ENCODE peak calls at places on chromosomes 13 and 19, in nine cellular contexts. J, Y, X, C, P, O, R, N and F are unnamed samples.
A peak's percentile ranks its signal among the peaks of the same experiment; 100 is the strongest.

GRCh38 chr19:46466536-46467199 is 4.7 kb downstream of the PNMA8A start:
- DNase-seq in C (no peak), X (no peak), R (no peak), N (no peak), P (no peak), Y (no peak), J (peak; percentile 76), O (peak; percentile 92), F (peak; percentile 62)

GRCh38 chr13:27004389-27004788 is 167.2 kb downstream of the USP12 start:
- DNase-seq in R (no peak), O (peak; percentile 19), Y (no peak), X (no peak), J (peak; percentile 29), N (no peak), P (no peak), C (no peak), F (no peak)

GRCh38 chr19:18662972-18663732 is 20.3 kb upstream of the CRTC1 start:
- DNase-seq in N (no peak), P (no peak), X (no peak), O (no peak), C (no peak), J (no peak), R (no peak), Y (no peak), F (no peak)

GRCh38 chr13:98384739-98385138 is 192.2 kb downstream of the STK24 start:
- DNase-seq in O (peak; percentile 63), X (no peak), N (no peak), Y (no peak), P (no peak), C (no peak), J (no peak), R (no peak), F (no peak)

GRCh38 chr13:21703846-21704245 is 33.0 kb downstream of the FGF9 start:
- DNase-seq in Y (no peak), X (no peak), J (no peak), N (no peak), C (no peak), P (no peak), O (no peak), R (no peak), F (no peak)

GRCh38 chr13:79637086-79637763 is 156.3 kb downstream of the NDFIP2 start:
- DNase-seq in X (no peak), O (no peak), J (no peak), P (no peak), R (peak; percentile 38), N (peak; percentile 36), Y (no peak), C (no peak), F (peak; percentile 76)

GRCh38 chr13:36395280-36395679 is 37.0 kb upstream of the CCNA1 start:
- DNase-seq in Y (no peak), O (peak; percentile 66), P (no peak), R (no peak), C (no peak), J (no peak), X (no peak), N (no peak), F (no peak)

GRCh38 chr19:40809358-40810086 is 10.5 kb downstream of the EGLN2 start:
- DNase-seq in J (no peak), R (no peak), C (no peak), P (no peak), X (no peak), Y (no peak), O (no peak), N (no peak), F (no peak)

GRCh38 chr19:14830702-14831101 is 4.3 kb downstream of the OR7A5 start:
- DNase-seq in P (no peak), R (no peak), J (no peak), X (no peak), C (no peak), O (no peak), Y (no peak), N (no peak), F (no peak)

DNA sequence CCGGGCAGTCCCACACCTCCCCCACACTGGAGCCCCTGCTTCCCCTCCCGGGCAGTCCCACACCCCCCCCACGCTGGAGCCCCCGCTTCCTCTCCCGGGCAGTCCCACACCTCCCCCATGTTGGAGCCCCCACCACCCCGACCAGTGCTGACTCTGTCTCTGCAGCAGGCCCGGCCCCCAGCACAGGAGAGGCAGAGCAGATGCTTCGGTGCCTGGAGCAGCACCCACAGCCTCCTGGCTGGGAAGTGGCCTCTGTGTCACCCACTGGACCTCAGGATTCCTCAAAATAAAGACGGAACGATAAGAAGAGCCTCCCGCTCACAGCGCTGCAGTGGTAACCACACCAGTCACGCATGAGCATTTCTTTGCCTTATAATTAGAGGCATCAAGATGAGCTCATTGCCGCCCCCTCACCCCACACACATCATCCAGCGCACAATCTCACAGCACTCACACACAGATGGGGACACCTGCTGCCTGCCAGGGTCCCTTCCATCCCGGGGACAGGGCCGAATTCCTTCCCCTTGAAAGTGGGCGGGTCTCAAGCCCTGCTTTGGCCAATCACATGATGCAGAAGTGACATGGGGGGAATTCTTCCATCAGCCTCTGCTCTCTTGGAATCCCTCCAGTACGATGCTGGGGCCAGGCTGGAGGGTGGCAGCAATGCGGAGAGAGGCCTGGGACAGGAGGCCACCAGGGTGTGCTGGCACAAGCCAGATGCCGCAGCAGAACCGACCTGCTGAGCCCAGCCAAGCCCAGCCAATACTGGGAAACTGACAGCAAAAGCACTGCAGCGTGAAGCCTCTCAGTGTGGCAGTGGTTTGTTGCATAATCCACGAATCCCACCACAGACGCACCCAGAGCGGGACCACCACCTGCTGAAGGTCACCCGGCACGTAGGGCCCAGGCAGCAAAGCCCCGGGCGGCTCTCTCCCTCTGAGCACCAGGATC is 16.1 kb downstream of the PIP5K1C start:
- DNase-seq in P (no peak), C (no peak), N (no peak), J (no peak), R (no peak), X (no peak), Y (no peak), O (peak; percentile 31), F (no peak)
- TF ChIP-seq POLR2A in P (no peak), C (no peak), N (no peak), J (no peak), R (no peak), X (no peak), Y (no peak), O (no peak), F (no peak)

GRCh38 chr19:9116547-9116946 is 984 bp upstream of the OR7G1 start:
- DNase-seq in P (no peak), C (no peak), R (no peak), O (no peak), Y (no peak), J (no peak), X (no peak), N (no peak), F (no peak)
- TF ChIP-seq CTCF in P (no peak), C (no peak), R (no peak), O (no peak), Y (no peak), J (no peak), X (no peak), N (no peak), F (no peak)

DNA sequence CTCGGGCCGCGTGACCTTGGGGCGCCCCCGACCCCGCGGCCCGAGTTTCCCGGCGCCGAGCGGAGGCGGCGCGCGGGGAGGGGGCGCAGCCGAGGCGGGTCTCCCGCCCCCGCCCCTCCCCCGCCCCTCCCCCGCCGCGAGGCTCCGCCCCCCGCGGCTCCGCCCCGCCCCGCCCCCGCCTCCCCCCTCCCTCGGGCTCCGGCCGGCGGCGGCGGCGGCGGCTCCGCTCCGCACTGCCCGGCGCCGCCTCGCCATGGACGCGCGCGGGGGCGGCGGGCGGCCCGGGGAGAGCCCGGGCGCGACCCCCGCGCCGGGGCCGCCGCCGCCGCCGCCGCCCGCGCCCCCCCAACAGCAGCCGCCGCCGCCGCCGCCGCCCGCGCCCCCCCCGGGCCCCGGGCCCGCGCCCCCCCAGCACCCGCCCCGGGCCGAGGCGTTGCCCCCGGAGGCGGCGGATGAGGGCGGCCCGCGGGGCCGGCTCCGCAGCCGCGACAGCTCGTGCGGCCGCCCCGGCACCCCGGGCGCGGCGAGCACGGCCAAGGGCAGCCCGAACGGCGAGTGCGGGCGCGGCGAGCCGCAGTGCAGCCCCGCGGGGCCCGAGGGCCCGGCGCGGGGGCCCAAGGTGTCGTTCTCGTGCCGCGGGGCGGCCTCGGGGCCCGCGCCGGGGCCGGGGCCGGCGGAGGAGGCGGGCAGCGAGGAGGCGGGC is at the start of gene HCN2:
- DNase-seq in O (no peak), C (no peak), N (no peak), J (no peak), P (no peak), Y (no peak), R (no peak), X (no peak), F (no peak)
- H3K4me3 ChIP-seq in O (peak within 1 kb of the TSS; percentile 36), C (peak within 1 kb of the TSS; percentile 43), N (no peak within 1 kb of the TSS), J (no peak within 1 kb of the TSS), P (peak within 1 kb of the TSS; percentile 52), Y (peak within 1 kb of the TSS; percentile 51), R (no peak within 1 kb of the TSS), X (peak within 1 kb of the TSS; percentile 41), F (peak within 1 kb of the TSS; percentile 25)

GRCh38 chr19:50432658-50433057 is at the start of gene MYBPC2:
- DNase-seq in Y (no peak), J (no peak), O (no peak), P (no peak), R (peak; percentile 31), X (no peak), C (no peak), N (no peak), F (no peak)

GRCh38 chr19:50432221-50432626 is 468 bp upstream of the MYBPC2 start:
- DNase-seq in X (no peak), P (no peak), O (no peak), C (no peak), N (no peak), Y (no peak), R (no peak), J (no peak), F (peak; percentile 35)

GRCh38 chr19:50430888-50431342 is 1.8 kb upstream of the MYBPC2 start:
- DNase-seq in X (no peak), R (no peak), J (no peak), P (no peak), N (no peak), Y (no peak), C (no peak), O (no peak), F (no peak)

GRCh38 chr19:50433201-50434180 is 799 bp downstream of the MYBPC2 start:
- DNase-seq in R (no peak), C (no peak), P (no peak), J (no peak), X (no peak), O (no peak), Y (no peak), N (no peak), F (no peak)

DNA sequence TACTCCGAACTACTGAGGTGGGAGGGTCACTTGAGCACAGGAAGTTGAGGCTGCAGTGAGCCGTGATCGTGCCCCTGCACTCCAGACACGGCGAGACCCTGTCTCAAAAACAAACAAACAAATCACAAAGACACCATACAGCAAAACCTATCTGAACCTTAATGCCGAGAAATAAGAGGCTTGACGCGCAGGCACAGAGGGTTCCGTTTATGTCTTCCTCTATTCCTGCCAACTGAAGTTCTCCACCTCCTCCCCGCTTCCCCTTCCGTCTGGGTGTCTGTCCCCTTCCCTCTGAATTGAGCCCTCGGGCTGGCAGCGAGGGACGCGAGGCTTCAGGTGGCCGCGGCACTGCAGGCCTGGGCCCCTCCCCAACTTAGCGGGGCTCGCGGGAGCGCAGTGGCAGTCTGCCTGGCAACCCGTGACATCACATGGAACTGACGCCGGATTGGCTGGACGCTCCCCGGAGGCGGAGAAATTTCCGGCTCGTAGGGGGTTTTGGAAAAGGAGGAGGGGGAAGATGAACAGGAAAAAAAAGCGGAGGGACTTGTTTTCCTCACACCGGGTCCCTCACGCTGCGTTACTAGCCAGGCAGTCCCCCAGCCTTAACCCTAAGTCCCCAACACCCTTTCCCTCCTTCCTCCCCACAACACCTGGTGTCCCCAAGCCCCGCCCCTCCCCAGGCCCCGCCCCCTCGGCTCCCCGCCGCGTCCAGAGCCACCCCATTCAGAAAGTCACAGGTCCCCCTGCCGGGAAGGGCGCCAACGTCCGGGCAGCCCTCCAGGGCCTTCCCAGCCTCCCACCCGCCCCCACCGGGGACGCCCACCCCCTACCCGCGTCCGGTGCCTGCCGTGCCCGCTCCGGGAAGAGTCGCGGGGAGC is 1.1 kb upstream of the MYBPC2 start:
- DNase-seq in Y (peak; percentile 64), N (peak; percentile 85), R (peak; percentile 89), O (peak; percentile 57), C (peak; percentile 96), J (peak; percentile 89), X (peak; percentile 87), P (peak; percentile 85), F (peak; percentile 91)
- TF ChIP-seq POLR2A in Y (no peak), N (peak; percentile 74), R (no peak), O (no peak), C (no peak), J (no peak), X (no peak), P (no peak), F (no peak)